ENCODE peak calls at places on chromosomes 12 and 14, in six cellular contexts. Q is activated naive CD8-positive, alpha-beta T cell treated with anti-CD3 and anti-CD28 coated beads for 36 hours; I is amniotic stem cell; Z is Peyer's patch; K is COR-L47; M is OCI-LY7. C is an unnamed sample.

GRCh38 chr12:47349770-47350408 is 270.1 kb upstream of the AMIGO2 start:
- DNase-seq in Z (no peak), K (no peak), Q (peak), I (no peak), M (no peak), C (no peak)

GRCh38 chr12:49944718-49945117 is 5.8 kb upstream of the AQP2 start:
- DNase-seq in K (no peak), I (no peak), Z (peak), M (no peak), Q (no peak), C (no peak)

GRCh38 chr12:95600567-95600966 is 49.3 kb upstream of the USP44 start:
- DNase-seq in M (no peak), Z (no peak), I (no peak), Q (no peak), K (no peak), C (no peak)

GRCh38 chr12:100716949-100717732 is 77.4 kb upstream of the ANO4 start:
- DNase-seq in K (peak), Q (no peak), Z (no peak), I (no peak), M (no peak), C (no peak)

GRCh38 chr12:3152013-3152412 is 74.8 kb downstream of the TSPAN9 start:
- DNase-seq in K (no peak), I (no peak), Z (no peak), M (no peak), Q (no peak), C (no peak)

GRCh38 chr12:67415473-67415872 is 146.3 kb downstream of the CAND1 start:
- DNase-seq in I (no peak), K (peak), M (peak), Z (no peak), Q (no peak), C (no peak)

GRCh38 chr12:52581066-52581465 is 7.4 kb upstream of the KRT74 start:
- DNase-seq in Z (no peak), I (no peak), M (no peak), Q (no peak), K (no peak), C (no peak)

GRCh38 chr14:60161176-60162107 is 3.8 kb downstream of the DHRS7 start:
- DNase-seq in Z (no peak), Q (no peak), M (peak), I (no peak), K (peak), C (no peak)

GRCh38 chr12:83016226-83016835 is 329.6 kb downstream of the TMTC2 start:
- DNase-seq in Z (no peak), K (no peak), M (no peak), Q (no peak), I (peak), C (no peak)

GRCh38 chr14:85731198-85731597 is 201.3 kb downstream of the FLRT2 start:
- DNase-seq in I (no peak), Z (no peak), Q (no peak), K (no peak), M (no peak), C (no peak)

GRCh38 chr12:98743362-98743953 is 98.4 kb downstream of the APAF1 start:
- DNase-seq in M (peak), Z (no peak), Q (peak), K (no peak), I (no peak), C (peak)

GRCh38 chr14:37168721-37169120 is 3.7 kb downstream of the SLC25A21 start:
- DNase-seq in Z (peak), Q (no peak), M (no peak), K (no peak), I (no peak), C (no peak)